ENCODE peak calls at places on chromosomes 2 and 18, in eight cellular contexts. T is NT2/D1, M is mammary epithelial cell, A is fibroblast of lung, Q is K562, P is neural progenitor cell, N is HCT116, L is IMR-90. Z is an unnamed sample.

GRCh38 chr18:34158881-34159690 is 65.6 kb downstream of the NOL4 start:
- DNase-seq in T (peak; percentile 71), M (no peak), A (peak; percentile 62), Q (no peak), P (peak; percentile 89), N (no peak), L (peak; percentile 0), Z (peak; percentile 7)

GRCh38 chr2:109055435-109055834 is 66.4 kb upstream of the EDAR start:
- DNase-seq in T (no peak), M (no peak), A (no peak), Q (no peak), P (no peak), N (no peak), L (no peak), Z (no peak)

GRCh38 chr2:134625311-134625710 is 93.5 kb downstream of the TMEM163 start:
- DNase-seq in T (no peak), M (no peak), A (no peak), Q (no peak), P (no peak), N (no peak), L (no peak), Z (no peak)

GRCh38 chr2:170238776-170239175 is 60.8 kb downstream of the MYO3B start:
- DNase-seq in T (no peak), M (no peak), A (no peak), Q (no peak), P (no peak), N (peak; percentile 10), L (no peak), Z (no peak)

GRCh38 chr2:70141754-70142589 is 48.8 kb downstream of the C2orf42 start:
- DNase-seq in T (no peak), M (peak; percentile 60), A (peak; percentile 45), Q (peak; percentile 89), P (peak; percentile 86), N (peak; percentile 32), L (peak; percentile 38), Z (peak; percentile 66)

GRCh38 chr2:196239622-196240587 is 68.5 kb upstream of the STK17B start:
- DNase-seq in T (no peak), M (peak; percentile 92), A (peak; percentile 86), Q (peak; percentile 22), P (no peak), N (peak; percentile 8), L (peak; percentile 93), Z (no peak)

GRCh38 chr2:27265536-27265870 is 2.7 kb upstream of the SLC30A3 start:
- DNase-seq in T (no peak), M (no peak), A (no peak), Q (no peak), P (no peak), N (no peak), L (no peak), Z (no peak)

GRCh38 chr2:60496475-60496874 is 57.0 kb downstream of the BCL11A start:
- DNase-seq in T (no peak), M (peak; percentile 44), A (peak; percentile 36), Q (no peak), P (no peak), N (no peak), L (no peak), Z (no peak)

GRCh38 chr18:57767259-57768050 is 35.7 kb downstream of the ATP8B1 start:
- DNase-seq in T (no peak), M (no peak), A (no peak), Q (no peak), P (no peak), N (no peak), L (no peak), Z (no peak)

GRCh38 chr2:162487816-162488215 is 143.9 kb downstream of the GCA start:
- DNase-seq in T (no peak), M (no peak), A (no peak), Q (no peak), P (no peak), N (no peak), L (no peak), Z (no peak)

GRCh38 chr18:62458868-62459716 is 63.7 kb upstream of the ZCCHC2 start:
- DNase-seq in T (no peak), M (no peak), A (no peak), Q (no peak), P (no peak), N (no peak), L (no peak), Z (no peak)

GRCh38 chr2:54640834-54641540 is 82.5 kb upstream of the EML6 start:
- DNase-seq in T (no peak), M (no peak), A (no peak), Q (no peak), P (no peak), N (no peak), L (no peak), Z (no peak)

GRCh38 chr2:215736653-215737290 is 276.6 kb downstream of the MREG start:
- DNase-seq in T (peak; percentile 8), M (peak; percentile 66), A (peak; percentile 73), Q (peak; percentile 30), P (peak; percentile 22), N (peak; percentile 54), L (peak; percentile 85), Z (peak; percentile 65)

GRCh38 chr2:72148391-72148974 is 821 bp upstream of the CYP26B1 start:
- DNase-seq in T (no peak), M (no peak), A (no peak), Q (peak; percentile 47), P (peak; percentile 73), N (no peak), L (no peak), Z (peak; percentile 62)

GRCh38 chr2:104408266-104408665 is 445.6 kb upstream of the POU3F3 start:
- DNase-seq in T (peak; percentile 15), M (no peak), A (peak; percentile 57), Q (no peak), P (peak; percentile 71), N (no peak), L (no peak), Z (no peak)

GRCh38 chr2:104378853-104379374 is 475.0 kb upstream of the POU3F3 start:
- DNase-seq in T (peak; percentile 48), M (no peak), A (peak; percentile 72), Q (peak; percentile 8), P (peak; percentile 38), N (no peak), L (no peak), Z (no peak)

GRCh38 chr2:10536569-10537133 is 88.5 kb upstream of the ODC1 start:
- DNase-seq in T (no peak), M (no peak), A (no peak), Q (no peak), P (no peak), N (no peak), L (no peak), Z (no peak)

GRCh38 chr2:120893874-120894584 is 158.4 kb downstream of the GLI2 start:
- DNase-seq in T (peak; percentile 61), M (no peak), A (peak; percentile 46), Q (no peak), P (peak; percentile 94), N (no peak), L (no peak), Z (no peak)
- H3K9ac ChIP-seq in T (peak overlapping the region; percentile 72), M (no peak overlapping the region), A (no peak overlapping the region), Q (no peak overlapping the region), P (no peak overlapping the region), N (no peak overlapping the region), L (peak overlapping the region; percentile 38), Z (peak overlapping the region; percentile 62)

GRCh38 chr2:6845312-6845711 is 20.4 kb downstream of the CMPK2 start:
- DNase-seq in T (no peak), M (no peak), A (peak; percentile 27), Q (peak; percentile 52), P (peak; percentile 27), N (no peak), L (no peak), Z (peak; percentile 32)
- H3K9me3 ChIP-seq in T (peaks cover 51% of the 10 kb centered on the region), M (peaks cover 37% of the 10 kb centered on the region), A (no peaks in the 10 kb centered on the region), Q (peaks cover 39% of the 10 kb centered on the region), P (peaks cover 12% of the 10 kb centered on the region), N (peaks cover 21% of the 10 kb centered on the region), L (peaks cover 11% of the 10 kb centered on the region), Z (peaks cover 62% of the 10 kb centered on the region)

DNA sequence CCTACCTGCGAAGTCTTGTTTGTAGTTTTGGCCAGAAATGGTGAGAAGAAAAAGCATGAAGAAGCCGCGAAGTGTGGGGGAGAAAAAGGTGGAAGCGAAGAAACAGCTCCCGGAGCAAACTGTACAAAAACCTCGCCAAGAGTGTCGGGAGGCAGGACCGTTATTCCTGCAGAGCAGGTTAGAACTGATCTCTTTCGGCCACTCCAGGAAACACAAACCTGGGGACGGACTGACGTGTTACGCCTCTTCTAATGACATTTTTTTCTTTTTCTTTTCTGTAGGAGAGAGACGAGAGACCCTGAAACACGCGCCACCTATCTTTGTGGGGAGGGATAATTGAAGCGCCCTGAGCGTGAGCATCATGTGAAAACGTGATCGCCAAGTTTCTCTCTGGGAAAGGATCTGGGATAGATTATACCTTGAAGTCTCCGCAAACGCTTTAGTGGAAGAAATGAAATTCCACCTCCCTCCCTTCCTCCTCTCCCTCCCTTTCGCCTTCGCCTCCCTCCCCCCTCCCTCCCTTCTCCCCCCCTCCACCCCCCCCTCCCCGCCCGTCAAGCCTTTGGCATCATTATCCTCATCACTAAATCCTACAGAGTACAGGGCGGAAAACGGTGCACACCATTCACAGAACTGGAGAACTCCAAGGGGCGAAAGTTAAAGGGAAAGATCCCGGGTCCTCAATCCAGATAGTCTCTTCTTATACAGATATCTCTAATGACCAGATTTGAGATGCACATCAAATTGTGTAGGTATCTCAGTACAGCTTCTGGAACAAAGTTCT is at the start of gene ZEB2:
- DNase-seq in T (no peak), M (no peak), A (peak; percentile 70), Q (peak; percentile 50), P (peak; percentile 89), N (peak; percentile 19), L (peak; percentile 84), Z (peak; percentile 94)
- H3K4me3 ChIP-seq in T (peak within 1 kb of the TSS; percentile 35), M (no peak within 1 kb of the TSS), A (peak within 1 kb of the TSS; percentile 71), Q (peak within 1 kb of the TSS; percentile 91), P (peak within 1 kb of the TSS; percentile 75), N (peak within 1 kb of the TSS; percentile 30), L (peak within 1 kb of the TSS; percentile 99), Z (peak within 1 kb of the TSS; percentile 90)

GRCh38 chr18:56740645-56741044 is 89.5 kb downstream of the WDR7 start:
- DNase-seq in T (no peak), M (no peak), A (peak; percentile 1), Q (no peak), P (no peak), N (no peak), L (no peak), Z (no peak)

GRCh38 chr18:56738184-56738583 is 87.0 kb downstream of the WDR7 start:
- DNase-seq in T (no peak), M (no peak), A (no peak), Q (no peak), P (no peak), N (no peak), L (no peak), Z (no peak)

GRCh38 chr18:56741685-56742084 is 90.5 kb downstream of the WDR7 start:
- DNase-seq in T (no peak), M (no peak), A (no peak), Q (no peak), P (no peak), N (no peak), L (no peak), Z (no peak)

GRCh38 chr18:56743115-56743514 is 92.0 kb downstream of the WDR7 start:
- DNase-seq in T (no peak), M (no peak), A (no peak), Q (no peak), P (no peak), N (no peak), L (no peak), Z (no peak)

DNA sequence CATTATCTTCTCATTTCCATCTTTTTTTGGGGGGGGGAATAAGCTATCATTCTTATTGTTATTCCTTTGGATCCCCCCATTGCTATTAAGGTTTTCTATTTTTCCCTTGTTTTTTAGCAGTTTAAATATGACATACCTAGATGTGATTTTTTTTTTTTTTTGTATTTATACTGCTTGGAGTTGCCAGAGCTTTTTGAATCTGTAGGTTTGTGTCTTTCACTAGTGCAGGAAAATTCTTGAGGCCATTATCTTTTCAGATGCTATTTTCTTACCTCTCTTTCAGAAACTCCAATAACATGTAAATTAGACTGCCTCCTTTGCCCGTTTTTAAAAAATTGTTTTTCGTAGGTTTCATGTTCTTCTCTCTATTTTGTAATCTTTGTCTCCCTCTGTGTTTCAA is 88.6 kb downstream of the WDR7 start:
- DNase-seq in T (no peak), M (no peak), A (no peak), Q (no peak), P (no peak), N (no peak), L (no peak), Z (no peak)
- H3K9ac ChIP-seq in T (no peak overlapping the region), M (no peak overlapping the region), A (no peak overlapping the region), Q (no peak overlapping the region), P (no peak overlapping the region), N (no peak overlapping the region), L (no peak overlapping the region), Z (no peak overlapping the region)